ENCODE peak calls at places on chromosomes 3 and 15, in five cellular contexts. Z is mesendoderm, V is heart left ventricle, R is psoas muscle, W is HCT116. S is an unnamed sample.

GRCh38 chr3:183455064-183455463 is 26.6 kb upstream of the MCF2L2 start:
- DNase-seq in Z (no peak), V (no peak), R (no peak), W (no peak), S (no peak)

GRCh38 chr3:30551266-30551665 is 55.1 kb upstream of the TGFBR2 start:
- DNase-seq in Z (peak), V (no peak), R (no peak), W (no peak), S (no peak)

GRCh38 chr3:139585820-139586219 is 46.3 kb upstream of the RBP1 start:
- DNase-seq in Z (no peak), V (no peak), R (no peak), W (no peak), S (no peak)

GRCh38 chr3:10534066-10534465 is 28.7 kb upstream of the ATP2B2 start:
- DNase-seq in Z (no peak), V (no peak), R (no peak), W (no peak), S (no peak)

GRCh38 chr3:182621435-182622240 is 171.7 kb upstream of the ATP11B start:
- DNase-seq in Z (no peak), V (no peak), R (no peak), W (no peak), S (no peak)

GRCh38 chr15:95946241-95946640 is 384.3 kb upstream of the NR2F2 start:
- DNase-seq in Z (no peak), V (no peak), R (no peak), W (no peak), S (no peak)

GRCh38 chr3:44495636-44496415 is 18.4 kb upstream of the ZNF445 start:
- DNase-seq in Z (no peak), V (no peak), R (no peak), W (no peak), S (no peak)

GRCh38 chr3:104556372-104557078 is 810.2 kb upstream of the ALCAM start:
- DNase-seq in Z (peak), V (no peak), R (no peak), W (no peak), S (no peak)

GRCh38 chr3:67113802-67114407 is 115.8 kb downstream of the KBTBD8 start:
- DNase-seq in Z (peak), V (peak), R (peak), W (peak), S (peak)

GRCh38 chr3:12759097-12759679 is at the start of gene TMEM40:
- DNase-seq in Z (peak), V (no peak), R (no peak), W (peak), S (no peak)

GRCh38 chr3:1943395-1944118 is 155.1 kb upstream of the CNTN4 start:
- DNase-seq in Z (no peak), V (no peak), R (no peak), W (no peak), S (no peak)

GRCh38 chr3:12663311-12663935 is 494 bp downstream of the RAF1 start:
- DNase-seq in Z (no peak), V (peak), R (peak), W (no peak), S (peak)

GRCh38 chr3:170002231-170002630 is 35.6 kb upstream of the GPR160 start:
- DNase-seq in Z (no peak), V (no peak), R (no peak), W (no peak), S (no peak)

GRCh38 chr3:43180027-43180426 is 74.1 kb upstream of the POMGNT2 start:
- DNase-seq in Z (no peak), V (peak), R (no peak), W (no peak), S (no peak)

GRCh38 chr3:171680690-171681416 is 129.4 kb downstream of the PLD1 start:
- DNase-seq in Z (no peak), V (no peak), R (no peak), W (no peak), S (no peak)

GRCh38 chr3:7630925-7631324 is 770.0 kb downstream of the GRM7 start:
- DNase-seq in Z (peak), V (peak), R (peak), W (no peak), S (no peak)

GRCh38 chr3:24510030-24510648 is 15.5 kb upstream of the THRB start:
- DNase-seq in Z (no peak), V (no peak), R (no peak), W (no peak), S (no peak)

GRCh38 chr3:88480822-88481221 is 331.1 kb downstream of the C3orf38 start:
- DNase-seq in Z (no peak), V (no peak), R (no peak), W (no peak), S (no peak)

GRCh38 chr3:180059351-180059750 is 22.6 kb upstream of the PEX5L start:
- DNase-seq in Z (no peak), V (no peak), R (no peak), W (no peak), S (no peak)

GRCh38 chr15:82832601-82833209 is 23.3 kb downstream of the WHAMM start:
- DNase-seq in Z (no peak), V (no peak), R (no peak), W (peak), S (no peak)

GRCh38 chr3:103706671-103707070 is 1271.9 kb downstream of the ZPLD1 start:
- DNase-seq in Z (no peak), V (no peak), R (no peak), W (no peak), S (no peak)

GRCh38 chr3:57968499-57968898 is 39.7 kb upstream of the FLNB start:
- DNase-seq in Z (no peak), V (no peak), R (no peak), W (no peak), S (no peak)
- H3K27ac ChIP-seq in Z (no peak), V (no peak), R (no peak), W (no peak), S (no peak)

GRCh38 chr15:25525741-25526140 is 86.9 kb upstream of the UBE3A start:
- DNase-seq in Z (no peak), V (no peak), R (no peak), W (no peak), S (no peak)

GRCh38 chr15:25527118-25527517 is 88.3 kb upstream of the UBE3A start:
- DNase-seq in Z (no peak), V (no peak), R (no peak), W (no peak), S (no peak)

GRCh38 chr15:25534293-25534692 is 95.5 kb upstream of the UBE3A start:
- DNase-seq in Z (no peak), V (no peak), R (no peak), W (no peak), S (no peak)

GRCh38 chr15:25532269-25532668 is 93.4 kb upstream of the UBE3A start:
- DNase-seq in Z (no peak), V (no peak), R (no peak), W (no peak), S (no peak)

DNA sequence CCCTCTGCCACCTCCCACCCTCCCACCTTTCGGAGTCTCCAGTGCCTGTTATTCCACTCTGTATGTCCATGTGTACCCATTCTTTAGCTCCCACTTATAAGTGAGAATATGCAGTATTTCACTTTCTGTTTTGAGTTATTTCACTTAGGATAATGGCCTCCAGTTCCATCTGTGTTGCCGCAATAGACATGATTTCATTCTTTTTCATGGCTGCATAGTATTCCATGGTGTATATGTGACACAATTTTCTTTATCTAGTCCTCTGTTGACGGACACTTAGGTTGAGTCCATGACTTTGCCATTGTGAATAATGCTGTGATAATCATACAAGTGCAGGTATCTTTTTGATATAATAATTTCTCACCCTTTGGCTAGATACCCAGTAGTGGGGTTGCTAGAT is 91.0 kb upstream of the UBE3A start:
- DNase-seq in Z (no peak), V (no peak), R (no peak), W (no peak), S (no peak)
- H3K27ac ChIP-seq in Z (no peak), V (no peak), R (no peak), W (no peak), S (no peak)

DNA sequence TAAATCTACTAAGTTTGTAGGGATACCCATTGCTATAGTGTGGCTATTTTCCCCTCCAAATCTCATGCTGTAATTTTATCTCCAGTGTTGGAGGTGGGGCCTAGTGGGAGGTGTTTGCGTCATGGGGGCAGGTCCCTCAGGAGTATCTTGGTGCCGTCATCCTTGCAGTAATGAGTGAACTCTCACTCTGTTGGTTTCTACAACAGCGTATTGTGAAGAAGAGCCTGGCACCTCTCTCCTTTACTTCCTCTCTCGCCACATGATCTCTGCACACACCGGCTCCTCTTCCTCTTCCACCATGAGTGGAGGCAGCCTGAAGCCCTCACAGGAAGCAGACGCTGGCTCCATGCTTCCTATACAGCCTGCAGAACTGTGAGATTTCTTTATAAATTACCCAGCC is 34.0 kb upstream of the TRPM1 start:
- DNase-seq in Z (no peak), V (no peak), R (no peak), W (no peak), S (no peak)
- H3K27ac ChIP-seq in Z (no peak), V (no peak), R (no peak), W (no peak), S (no peak)

GRCh38 chr15:101461097-101461496 is 28.4 kb downstream of the PCSK6 start:
- DNase-seq in Z (no peak), V (no peak), R (no peak), W (no peak), S (no peak)

GRCh38 chr15:101456079-101456791 is 33.3 kb downstream of the PCSK6 start:
- DNase-seq in Z (no peak), V (no peak), R (no peak), W (no peak), S (no peak)

GRCh38 chr15:101458908-101459578 is 30.5 kb downstream of the PCSK6 start:
- DNase-seq in Z (no peak), V (no peak), R (peak), W (no peak), S (no peak)

GRCh38 chr15:101459579-101460300 is 29.8 kb downstream of the PCSK6 start:
- DNase-seq in Z (no peak), V (no peak), R (no peak), W (no peak), S (no peak)

DNA sequence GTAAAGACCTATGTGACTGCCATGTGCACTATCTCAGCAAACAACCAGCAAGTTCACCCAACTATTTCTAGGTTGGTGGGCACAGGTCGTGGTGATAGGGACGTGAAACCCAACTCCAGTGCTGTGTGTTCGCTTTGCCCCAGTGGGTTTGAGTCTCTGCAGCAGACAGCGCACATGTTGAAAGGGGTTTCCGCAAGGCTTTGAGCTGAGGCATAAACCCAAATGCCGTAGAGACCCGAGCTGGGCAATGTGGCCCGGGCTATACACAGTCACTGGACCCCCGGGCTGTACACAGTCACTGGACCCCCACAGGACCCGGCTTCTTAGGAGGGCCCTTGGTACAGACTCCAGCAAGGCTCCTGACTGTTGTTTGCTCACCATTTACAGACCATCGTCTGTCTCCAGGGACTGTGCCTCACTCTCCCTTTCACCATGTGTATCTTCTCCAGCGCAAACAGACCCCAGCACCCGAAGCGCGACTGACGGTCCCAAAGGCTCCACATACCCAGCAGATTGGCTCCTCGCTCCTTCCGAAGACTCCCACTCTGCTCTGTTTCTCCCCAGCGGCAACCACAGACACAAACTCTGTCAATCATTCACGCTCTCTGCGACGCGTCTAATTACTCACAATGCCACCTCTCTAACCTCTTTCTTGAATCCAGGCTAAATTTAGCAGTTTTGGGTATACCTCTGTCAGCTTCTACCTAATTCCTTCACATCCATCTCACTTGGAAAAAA is 31.2 kb downstream of the PCSK6 start:
- DNase-seq in Z (no peak), V (no peak), R (no peak), W (no peak), S (no peak)
- H3K27ac ChIP-seq in Z (no peak), V (no peak), R (peak), W (no peak), S (no peak)

GRCh38 chr15:66721954-66722353 is 19.9 kb downstream of the SMAD6 start:
- DNase-seq in Z (no peak), V (no peak), R (no peak), W (no peak), S (no peak)

GRCh38 chr15:66722757-66723540 is 20.9 kb downstream of the SMAD6 start:
- DNase-seq in Z (no peak), V (no peak), R (no peak), W (no peak), S (no peak)

GRCh38 chr15:66721020-66721419 is 19.0 kb downstream of the SMAD6 start:
- DNase-seq in Z (no peak), V (no peak), R (no peak), W (no peak), S (no peak)

GRCh38 chr15:66720206-66721010 is 18.4 kb downstream of the SMAD6 start:
- DNase-seq in Z (no peak), V (no peak), R (peak), W (no peak), S (no peak)

DNA sequence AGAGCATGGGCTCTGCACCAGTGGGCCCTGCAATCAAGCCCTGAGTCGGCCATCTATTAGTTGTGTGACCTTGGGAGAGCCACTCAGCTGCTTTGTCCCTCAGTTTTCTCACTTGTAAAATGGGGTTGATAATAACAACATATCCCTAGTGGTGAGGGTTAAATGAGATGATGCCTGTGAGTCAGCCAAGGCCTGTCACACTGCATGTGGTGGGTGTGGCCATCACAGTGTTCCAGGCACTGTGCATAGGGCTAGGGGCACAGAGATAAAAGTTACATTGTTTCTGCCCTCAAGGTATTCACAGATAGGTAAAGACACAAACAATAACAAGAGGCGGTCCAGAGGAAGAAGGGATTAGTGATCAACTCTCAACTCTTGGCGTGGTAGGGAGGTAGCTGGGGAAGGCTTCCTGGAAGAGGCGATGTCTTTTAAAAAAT is 19.5 kb downstream of the SMAD6 start:
- DNase-seq in Z (peak), V (no peak), R (no peak), W (no peak), S (no peak)
- H3K27ac ChIP-seq in Z (no peak), V (no peak), R (no peak), W (no peak), S (no peak)

GRCh38 chr3:177427540-177427939 is 230.3 kb upstream of the TBL1XR1 start:
- DNase-seq in Z (no peak), V (no peak), R (no peak), W (no peak), S (no peak)
- H3K27ac ChIP-seq in Z (no peak), V (no peak), R (no peak), W (no peak), S (no peak)

DNA sequence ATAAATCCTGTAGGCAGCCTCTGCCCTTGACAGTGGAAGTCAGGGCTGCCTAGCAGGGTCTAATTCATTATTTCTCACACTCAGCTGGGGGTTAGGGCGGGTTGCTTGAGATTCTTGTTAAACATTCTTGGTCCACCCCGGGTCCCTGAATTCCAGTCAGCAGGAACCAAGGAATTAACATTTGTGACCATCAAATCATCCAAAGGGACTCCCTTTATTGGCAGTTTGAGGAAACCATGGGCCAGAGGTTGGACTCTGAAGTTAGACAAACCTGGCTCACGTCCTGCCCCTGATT is 122.8 kb downstream of the EEFSEC start:
- DNase-seq in Z (peak), V (no peak), R (no peak), W (no peak), S (no peak)
- H3K27ac ChIP-seq in Z (no peak), V (no peak), R (no peak), W (no peak), S (no peak)

DNA sequence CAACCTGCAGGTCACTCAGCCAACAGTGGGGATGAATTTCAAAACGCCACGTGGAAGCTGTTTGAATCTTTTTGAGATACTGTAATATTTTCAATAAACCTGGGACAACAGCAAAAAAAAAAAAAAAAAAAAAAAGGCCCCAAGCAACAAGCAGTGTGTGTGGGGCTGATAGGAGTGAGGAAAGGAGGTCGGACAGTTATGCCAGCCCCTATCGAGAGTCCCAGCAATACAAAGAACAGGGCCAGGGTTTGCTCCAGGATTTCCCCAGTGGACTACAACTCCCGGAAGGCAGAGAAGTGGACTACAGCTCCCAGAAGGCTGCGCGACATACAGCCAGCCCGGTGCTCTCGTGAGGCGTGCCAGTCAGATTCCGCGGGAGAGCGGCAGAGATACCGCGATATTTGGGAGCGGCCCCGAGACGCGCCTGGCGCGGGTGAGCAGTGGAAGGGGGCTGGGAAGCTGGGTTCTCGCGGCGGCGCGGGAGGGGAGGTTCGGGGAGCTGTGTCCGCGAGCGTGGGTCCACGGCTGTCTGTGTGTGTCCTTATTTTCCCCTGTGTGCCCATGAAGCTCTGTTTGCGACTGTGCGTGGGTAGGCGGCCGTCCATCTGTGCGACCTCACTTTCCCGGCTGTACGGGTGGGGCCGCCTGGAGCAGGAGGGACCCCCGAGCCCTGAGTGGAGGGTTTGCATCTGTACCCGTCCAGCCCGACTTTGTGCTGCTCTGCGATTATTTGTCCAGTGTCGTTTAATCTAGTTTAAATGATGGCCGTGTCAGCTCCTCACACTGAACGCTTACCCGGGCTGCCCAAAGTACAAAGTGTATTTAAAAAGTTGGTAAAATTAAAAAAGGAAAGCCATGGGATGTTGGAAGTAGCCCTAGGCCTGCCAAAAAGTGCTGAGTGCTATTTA is at the start of gene PPCDC:
- DNase-seq in Z (peak), V (peak), R (peak), W (peak), S (peak)
- H3K27ac ChIP-seq in Z (no peak), V (peak), R (peak), W (peak), S (peak)

GRCh38 chr3:168582503-168582902 is 486.8 kb upstream of the GOLIM4 start:
- DNase-seq in Z (no peak), V (no peak), R (no peak), W (no peak), S (no peak)
- H3K27ac ChIP-seq in Z (no peak), V (no peak), R (no peak), W (no peak), S (no peak)